ENCODE peak calls at places on chromosomes 7 and 10, in eight cellular contexts. L is activated CD4-positive, alpha-beta T cell treated with anti-CD3 and anti-CD28 coated beads, Interleukin-2, amount 50 U/mL, for 4 hours; T is CD8-positive, alpha-beta memory T cell; H is progenitor cell of endocrine pancreas; U is GM03348; C is fibroblast of pulmonary artery; J is RWPE1; K is NCI-H1105. P is an unnamed sample.

GRCh38 chr7:150909192-150909591 is 56.9 kb downstream of the AOC1 start:
- DNase-seq in U (no peak), H (no peak), T (peak; percentile 54), K (no peak), J (no peak), L (peak; percentile 7), C (no peak), P (no peak)

GRCh38 chr10:126459032-126459831 is 71.0 kb upstream of the ADAM12 start:
- DNase-seq in J (no peak), K (no peak), T (no peak), L (no peak), C (peak; percentile 70), H (no peak), U (peak; percentile 59), P (no peak)

GRCh38 chr7:19269301-19269700 is 124.1 kb upstream of the FERD3L start:
- DNase-seq in L (no peak), K (no peak), U (no peak), T (no peak), J (no peak), H (no peak), C (no peak), P (no peak)

GRCh38 chr10:29795856-29796255 is 161.1 kb upstream of the SVIL start:
- DNase-seq in H (no peak), L (no peak), C (no peak), T (no peak), J (no peak), K (no peak), U (peak; percentile 64), P (no peak)

GRCh38 chr7:108335264-108335918 is 120.8 kb downstream of the NRCAM start:
- DNase-seq in T (no peak), H (no peak), K (peak; percentile 83), U (no peak), J (no peak), L (no peak), C (peak; percentile 61), P (no peak)

GRCh38 chr10:111146025-111146640 is 69.3 kb downstream of the ADRA2A start:
- DNase-seq in C (no peak), K (no peak), J (no peak), T (no peak), L (no peak), U (no peak), H (no peak), P (no peak)

GRCh38 chr10:116444527-116445142 is 17.0 kb downstream of the PNLIPRP3 start:
- DNase-seq in L (no peak), H (no peak), T (no peak), C (peak; percentile 46), K (no peak), J (peak; percentile 34), U (peak; percentile 44), P (no peak)

GRCh38 chr7:74027683-74028320 is at the start of gene ELN:
- DNase-seq in L (no peak), J (no peak), T (no peak), C (peak; percentile 83), H (no peak), K (no peak), U (peak; percentile 80), P (peak; percentile 64)

GRCh38 chr7:82729172-82730030 is 285.8 kb upstream of the CACNA2D1 start:
- DNase-seq in H (no peak), T (no peak), K (peak; percentile 46), J (peak; percentile 7), L (no peak), C (peak; percentile 70), U (peak; percentile 49), P (peak; percentile 7)

P was measured in hepatic stellate cell.